ENCODE peak calls at places on chromosomes 1 and 21, in seven cellular contexts. One of them, this sample, is unnamed.

GRCh38 chr1:91701494-91701869 is 184.5 kb downstream of the TGFBR3 start:
- DNase-seq in mesendoderm: no peak
- DNase-seq in progenitor cell of endocrine pancreas: no peak
- DNase-seq in activated CD4-positive, alpha-beta T cell treated with anti-CD3 and anti-CD28 coated beads, Interleukin-2, amount 50 U/mL, for 24 hours: no peak
- DNase-seq in fibroblast of mammary gland: peak
- DNase-seq in stimulated activated CD8-positive, alpha-beta memory T cell treated with anti-CD3 and anti-CD28 coated beads, Interleukin-15, amount 100 ng/mL, for 4 hours: no peak
- DNase-seq in chondrocyte: no peak
- DNase-seq in this sample: peak

GRCh38 chr1:201737350-201738060 is 91.5 kb upstream of the IPO9 start:
- DNase-seq in mesendoderm: peak
- DNase-seq in progenitor cell of endocrine pancreas: no peak
- DNase-seq in activated CD4-positive, alpha-beta T cell treated with anti-CD3 and anti-CD28 coated beads, Interleukin-2, amount 50 U/mL, for 24 hours: no peak
- DNase-seq in fibroblast of mammary gland: peak
- DNase-seq in stimulated activated CD8-positive, alpha-beta memory T cell treated with anti-CD3 and anti-CD28 coated beads, Interleukin-15, amount 100 ng/mL, for 4 hours: no peak
- DNase-seq in chondrocyte: no peak
- DNase-seq in this sample: no peak

GRCh38 chr1:162855461-162856150 is 5.4 kb downstream of the CCDC190 start:
- DNase-seq in mesendoderm: peak
- DNase-seq in progenitor cell of endocrine pancreas: no peak
- DNase-seq in activated CD4-positive, alpha-beta T cell treated with anti-CD3 and anti-CD28 coated beads, Interleukin-2, amount 50 U/mL, for 24 hours: no peak
- DNase-seq in fibroblast of mammary gland: peak
- DNase-seq in stimulated activated CD8-positive, alpha-beta memory T cell treated with anti-CD3 and anti-CD28 coated beads, Interleukin-15, amount 100 ng/mL, for 4 hours: no peak
- DNase-seq in chondrocyte: no peak
- DNase-seq in this sample: peak

GRCh38 chr21:42146251-42146805 is 72.6 kb upstream of the ABCG1 start:
- DNase-seq in mesendoderm: no peak
- DNase-seq in progenitor cell of endocrine pancreas: no peak
- DNase-seq in activated CD4-positive, alpha-beta T cell treated with anti-CD3 and anti-CD28 coated beads, Interleukin-2, amount 50 U/mL, for 24 hours: no peak
- DNase-seq in fibroblast of mammary gland: no peak
- DNase-seq in stimulated activated CD8-positive, alpha-beta memory T cell treated with anti-CD3 and anti-CD28 coated beads, Interleukin-15, amount 100 ng/mL, for 4 hours: no peak
- DNase-seq in chondrocyte: no peak
- DNase-seq in this sample: no peak

GRCh38 chr1:23384312-23385058 is 14.8 kb upstream of the ZNF436 start:
- DNase-seq in mesendoderm: no peak
- DNase-seq in progenitor cell of endocrine pancreas: no peak
- DNase-seq in activated CD4-positive, alpha-beta T cell treated with anti-CD3 and anti-CD28 coated beads, Interleukin-2, amount 50 U/mL, for 24 hours: no peak
- DNase-seq in fibroblast of mammary gland: peak
- DNase-seq in stimulated activated CD8-positive, alpha-beta memory T cell treated with anti-CD3 and anti-CD28 coated beads, Interleukin-15, amount 100 ng/mL, for 4 hours: no peak
- DNase-seq in chondrocyte: no peak
- DNase-seq in this sample: peak

GRCh38 chr1:110062612-110063011 is 7.9 kb downstream of the ALX3 start:
- DNase-seq in mesendoderm: peak
- DNase-seq in progenitor cell of endocrine pancreas: no peak
- DNase-seq in activated CD4-positive, alpha-beta T cell treated with anti-CD3 and anti-CD28 coated beads, Interleukin-2, amount 50 U/mL, for 24 hours: no peak
- DNase-seq in fibroblast of mammary gland: no peak
- DNase-seq in stimulated activated CD8-positive, alpha-beta memory T cell treated with anti-CD3 and anti-CD28 coated beads, Interleukin-15, amount 100 ng/mL, for 4 hours: no peak
- DNase-seq in chondrocyte: no peak
- DNase-seq in this sample: no peak

GRCh38 chr1:16127676-16128337 is 28.1 kb downstream of the EPHA2 start:
- DNase-seq in mesendoderm: no peak
- DNase-seq in progenitor cell of endocrine pancreas: no peak
- DNase-seq in activated CD4-positive, alpha-beta T cell treated with anti-CD3 and anti-CD28 coated beads, Interleukin-2, amount 50 U/mL, for 24 hours: no peak
- DNase-seq in fibroblast of mammary gland: no peak
- DNase-seq in stimulated activated CD8-positive, alpha-beta memory T cell treated with anti-CD3 and anti-CD28 coated beads, Interleukin-15, amount 100 ng/mL, for 4 hours: no peak
- DNase-seq in chondrocyte: no peak
- DNase-seq in this sample: no peak

GRCh38 chr1:46555826-46556619 is 4.6 kb upstream of the KNCN start:
- DNase-seq in mesendoderm: no peak
- DNase-seq in progenitor cell of endocrine pancreas: no peak
- DNase-seq in activated CD4-positive, alpha-beta T cell treated with anti-CD3 and anti-CD28 coated beads, Interleukin-2, amount 50 U/mL, for 24 hours: no peak
- DNase-seq in fibroblast of mammary gland: no peak
- DNase-seq in stimulated activated CD8-positive, alpha-beta memory T cell treated with anti-CD3 and anti-CD28 coated beads, Interleukin-15, amount 100 ng/mL, for 4 hours: no peak
- DNase-seq in chondrocyte: peak
- DNase-seq in this sample: no peak

GRCh38 chr21:38741976-38742309 is 63.8 kb upstream of the ETS2 start:
- DNase-seq in mesendoderm: no peak
- DNase-seq in progenitor cell of endocrine pancreas: no peak
- DNase-seq in activated CD4-positive, alpha-beta T cell treated with anti-CD3 and anti-CD28 coated beads, Interleukin-2, amount 50 U/mL, for 24 hours: no peak
- DNase-seq in fibroblast of mammary gland: no peak
- DNase-seq in stimulated activated CD8-positive, alpha-beta memory T cell treated with anti-CD3 and anti-CD28 coated beads, Interleukin-15, amount 100 ng/mL, for 4 hours: no peak
- DNase-seq in chondrocyte: no peak
- DNase-seq in this sample: no peak

GRCh38 chr21:33566514-33566913 is 22.0 kb downstream of the DONSON start:
- DNase-seq in mesendoderm: no peak
- DNase-seq in progenitor cell of endocrine pancreas: no peak
- DNase-seq in activated CD4-positive, alpha-beta T cell treated with anti-CD3 and anti-CD28 coated beads, Interleukin-2, amount 50 U/mL, for 24 hours: no peak
- DNase-seq in fibroblast of mammary gland: no peak
- DNase-seq in stimulated activated CD8-positive, alpha-beta memory T cell treated with anti-CD3 and anti-CD28 coated beads, Interleukin-15, amount 100 ng/mL, for 4 hours: no peak
- DNase-seq in chondrocyte: no peak
- DNase-seq in this sample: peak

GRCh38 chr1:94209425-94209824 is 28.0 kb downstream of the ARHGAP29 start:
- DNase-seq in mesendoderm: no peak
- DNase-seq in progenitor cell of endocrine pancreas: no peak
- DNase-seq in activated CD4-positive, alpha-beta T cell treated with anti-CD3 and anti-CD28 coated beads, Interleukin-2, amount 50 U/mL, for 24 hours: no peak
- DNase-seq in fibroblast of mammary gland: peak
- DNase-seq in stimulated activated CD8-positive, alpha-beta memory T cell treated with anti-CD3 and anti-CD28 coated beads, Interleukin-15, amount 100 ng/mL, for 4 hours: no peak
- DNase-seq in chondrocyte: no peak
- DNase-seq in this sample: peak

GRCh38 chr1:151584278-151584677 is 27.6 kb upstream of the SNX27 start:
- DNase-seq in mesendoderm: peak
- DNase-seq in progenitor cell of endocrine pancreas: no peak
- DNase-seq in activated CD4-positive, alpha-beta T cell treated with anti-CD3 and anti-CD28 coated beads, Interleukin-2, amount 50 U/mL, for 24 hours: no peak
- DNase-seq in fibroblast of mammary gland: no peak
- DNase-seq in stimulated activated CD8-positive, alpha-beta memory T cell treated with anti-CD3 and anti-CD28 coated beads, Interleukin-15, amount 100 ng/mL, for 4 hours: no peak
- DNase-seq in chondrocyte: no peak
- DNase-seq in this sample: no peak

GRCh38 chr1:205775717-205776056 is 405 bp upstream of the RAB29 start:
- DNase-seq in mesendoderm: no peak
- DNase-seq in progenitor cell of endocrine pancreas: no peak
- DNase-seq in activated CD4-positive, alpha-beta T cell treated with anti-CD3 and anti-CD28 coated beads, Interleukin-2, amount 50 U/mL, for 24 hours: no peak
- DNase-seq in fibroblast of mammary gland: peak
- DNase-seq in stimulated activated CD8-positive, alpha-beta memory T cell treated with anti-CD3 and anti-CD28 coated beads, Interleukin-15, amount 100 ng/mL, for 4 hours: no peak
- DNase-seq in chondrocyte: no peak
- DNase-seq in this sample: peak

GRCh38 chr1:25031966-25032667 is 102.0 kb upstream of the RUNX3 start:
- DNase-seq in mesendoderm: no peak
- DNase-seq in progenitor cell of endocrine pancreas: no peak
- DNase-seq in activated CD4-positive, alpha-beta T cell treated with anti-CD3 and anti-CD28 coated beads, Interleukin-2, amount 50 U/mL, for 24 hours: no peak
- DNase-seq in fibroblast of mammary gland: peak
- DNase-seq in stimulated activated CD8-positive, alpha-beta memory T cell treated with anti-CD3 and anti-CD28 coated beads, Interleukin-15, amount 100 ng/mL, for 4 hours: no peak
- DNase-seq in chondrocyte: no peak
- DNase-seq in this sample: peak

GRCh38 chr1:180632326-180633088 is 685 bp downstream of the XPR1 start:
- DNase-seq in mesendoderm: peak
- DNase-seq in progenitor cell of endocrine pancreas: peak
- DNase-seq in activated CD4-positive, alpha-beta T cell treated with anti-CD3 and anti-CD28 coated beads, Interleukin-2, amount 50 U/mL, for 24 hours: no peak
- DNase-seq in fibroblast of mammary gland: no peak
- DNase-seq in stimulated activated CD8-positive, alpha-beta memory T cell treated with anti-CD3 and anti-CD28 coated beads, Interleukin-15, amount 100 ng/mL, for 4 hours: peak
- DNase-seq in chondrocyte: no peak
- DNase-seq in this sample: peak

GRCh38 chr1:152188673-152189591 is 29.9 kb upstream of the RPTN start:
- DNase-seq in mesendoderm: peak
- DNase-seq in progenitor cell of endocrine pancreas: no peak
- DNase-seq in activated CD4-positive, alpha-beta T cell treated with anti-CD3 and anti-CD28 coated beads, Interleukin-2, amount 50 U/mL, for 24 hours: peak
- DNase-seq in fibroblast of mammary gland: peak
- DNase-seq in stimulated activated CD8-positive, alpha-beta memory T cell treated with anti-CD3 and anti-CD28 coated beads, Interleukin-15, amount 100 ng/mL, for 4 hours: peak
- DNase-seq in chondrocyte: peak
- DNase-seq in this sample: peak